ENCODE peak calls at places on chromosomes 6 and 20, in five cellular contexts. H is GM12865, W is upper lobe of right lung, M is IMR-90, O is choroid plexus epithelial cell. T is an unnamed sample.

GRCh38 chr20:5784735-5785134 is 34.5 kb downstream of the SHLD1 start:
- DNase-seq in H (no peak), W (peak; percentile 72), M (no peak), O (no peak), T (no peak)

GRCh38 chr20:46894579-46894958 is at the start of gene EYA2:
- DNase-seq in H (peak; percentile 60), W (no peak), M (peak; percentile 25), O (no peak), T (no peak)

GRCh38 chr6:41591859-41592502 is 45.8 kb downstream of the FOXP4 start:
- DNase-seq in H (peak; percentile 70), W (peak; percentile 78), M (peak; percentile 45), O (peak; percentile 70), T (peak; percentile 90)

GRCh38 chr6:10177703-10178102 is 237.2 kb downstream of the TFAP2A start:
- DNase-seq in H (no peak), W (no peak), M (no peak), O (no peak), T (no peak)

GRCh38 chr6:28142446-28142845 is 763 bp downstream of the ZKSCAN8 start:
- DNase-seq in H (no peak), W (no peak), M (peak; percentile 25), O (peak; percentile 17), T (no peak)

GRCh38 chr20:45704969-45705637 is at the start of gene WFDC10B:
- DNase-seq in H (no peak), W (no peak), M (no peak), O (no peak), T (no peak)

GRCh38 chr20:20362774-20363435 is 5.0 kb upstream of the INSM1 start:
- DNase-seq in H (no peak), W (no peak), M (no peak), O (no peak), T (no peak)

GRCh38 chr6:71124340-71124739 is 164.3 kb upstream of the OGFRL1 start:
- DNase-seq in H (no peak), W (no peak), M (no peak), O (peak; percentile 75), T (no peak)

GRCh38 chr6:98836025-98836961 is 1.9 kb downstream of the POU3F2 start:
- DNase-seq in H (no peak), W (no peak), M (no peak), O (no peak), T (no peak)

GRCh38 chr6:113414511-113414910 is 442.6 kb upstream of the MARCKS start:
- DNase-seq in H (peak; percentile 6), W (no peak), M (peak; percentile 81), O (peak; percentile 78), T (no peak)

GRCh38 chr6:44668391-44668930 is 281.0 kb downstream of the CDC5L start:
- DNase-seq in H (no peak), W (no peak), M (no peak), O (no peak), T (peak; percentile 72)

GRCh38 chr6:100464910-100465700 is at the start of gene SIM1:
- DNase-seq in H (peak; percentile 69), W (no peak), M (peak; percentile 59), O (peak; percentile 65), T (peak; percentile 93)

GRCh38 chr20:381581-382290 is 1.2 kb downstream of the TRIB3 start:
- DNase-seq in H (peak; percentile 94), W (peak; percentile 90), M (peak; percentile 66), O (peak; percentile 77), T (peak; percentile 89)

GRCh38 chr6:52454556-52454955 is 34.4 kb downstream of the EFHC1 start:
- DNase-seq in H (no peak), W (no peak), M (peak; percentile 56), O (peak; percentile 52), T (no peak)

GRCh38 chr20:56630086-56630493 is 984 bp downstream of the TFAP2C start:
- DNase-seq in H (no peak), W (peak; percentile 90), M (no peak), O (peak; percentile 83), T (peak; percentile 94)

GRCh38 chr20:56631318-56631989 is 2.3 kb downstream of the TFAP2C start:
- DNase-seq in H (no peak), W (no peak), M (no peak), O (no peak), T (no peak)

GRCh38 chr20:56630506-56631317 is 1.6 kb downstream of the TFAP2C start:
- DNase-seq in H (no peak), W (no peak), M (no peak), O (peak; percentile 20), T (peak; percentile 87)

GRCh38 chr20:56634307-56634706 is 5.2 kb downstream of the TFAP2C start:
- DNase-seq in H (no peak), W (no peak), M (no peak), O (peak; percentile 25), T (no peak)

DNA sequence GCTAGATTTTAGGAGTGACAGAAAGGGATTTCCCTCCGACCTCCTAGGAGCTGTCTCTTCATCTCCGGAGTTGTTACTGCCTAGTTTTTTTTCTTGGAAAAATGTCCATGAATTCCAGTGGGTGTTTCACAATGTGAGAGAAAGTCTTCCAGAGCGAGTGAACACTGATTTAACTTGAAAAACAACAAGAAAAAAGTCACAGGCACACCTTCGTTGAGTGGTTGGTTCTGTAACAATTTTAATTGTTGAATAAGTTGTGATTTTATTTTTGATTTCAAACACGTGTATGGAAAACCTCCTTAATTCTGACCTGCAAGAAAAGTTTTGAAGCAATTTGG is 2.9 kb downstream of the TFAP2C start:
- DNase-seq in H (no peak), W (no peak), M (no peak), O (no peak), T (no peak)
- TF ChIP-seq CTCF in H (no peak), W (no peak), M (no peak), O (no peak), T (no peak)

GRCh38 chr6:24497254-24497989 is 2.7 kb downstream of the ALDH5A1 start:
- DNase-seq in H (no peak), W (no peak), M (no peak), O (no peak), T (peak; percentile 25)

GRCh38 chr6:24495516-24495847 is 713 bp downstream of the ALDH5A1 start:
- DNase-seq in H (peak; percentile 74), W (peak; percentile 88), M (peak; percentile 14), O (peak; percentile 72), T (no peak)

GRCh38 chr6:24493945-24494725 is 634 bp upstream of the ALDH5A1 start:
- DNase-seq in H (no peak), W (no peak), M (no peak), O (no peak), T (no peak)

GRCh38 chr6:24492475-24492874 is 2.3 kb upstream of the ALDH5A1 start:
- DNase-seq in H (peak; percentile 62), W (no peak), M (peak; percentile 7), O (peak; percentile 45), T (no peak)

GRCh38 chr6:24494726-24495515 is at the start of gene ALDH5A1:
- DNase-seq in H (peak; percentile 85), W (peak; percentile 90), M (peak; percentile 38), O (peak; percentile 55), T (peak; percentile 88)
- TF ChIP-seq CTCF in H (peak; percentile 34), W (peak; percentile 25), M (peak; percentile 8), O (peak; percentile 46), T (peak; percentile 26)

GRCh38 chr6:88238065-88238464 is 71.9 kb upstream of the CNR1 start:
- DNase-seq in H (peak; percentile 75), W (no peak), M (no peak), O (peak; percentile 75), T (no peak)
- TF ChIP-seq CTCF in H (peak; percentile 74), W (peak; percentile 44), M (no peak), O (peak; percentile 76), T (no peak)

GRCh38 chr20:61797200-61797599 is 268.5 kb downstream of the TAF4 start:
- DNase-seq in H (no peak), W (no peak), M (no peak), O (peak; percentile 24), T (no peak)
- TF ChIP-seq CTCF in H (no peak), W (no peak), M (no peak), O (no peak), T (no peak)

GRCh38 chr6:145704153-145704781 is 31.1 kb downstream of the EPM2A start:
- DNase-seq in H (no peak), W (no peak), M (peak; percentile 38), O (peak; percentile 44), T (no peak)

GRCh38 chr6:145711372-145711771 is 23.9 kb downstream of the EPM2A start:
- DNase-seq in H (no peak), W (no peak), M (no peak), O (no peak), T (no peak)

GRCh38 chr6:145705561-145705960 is 29.8 kb downstream of the EPM2A start:
- DNase-seq in H (no peak), W (no peak), M (peak; percentile 78), O (peak; percentile 79), T (no peak)

DNA sequence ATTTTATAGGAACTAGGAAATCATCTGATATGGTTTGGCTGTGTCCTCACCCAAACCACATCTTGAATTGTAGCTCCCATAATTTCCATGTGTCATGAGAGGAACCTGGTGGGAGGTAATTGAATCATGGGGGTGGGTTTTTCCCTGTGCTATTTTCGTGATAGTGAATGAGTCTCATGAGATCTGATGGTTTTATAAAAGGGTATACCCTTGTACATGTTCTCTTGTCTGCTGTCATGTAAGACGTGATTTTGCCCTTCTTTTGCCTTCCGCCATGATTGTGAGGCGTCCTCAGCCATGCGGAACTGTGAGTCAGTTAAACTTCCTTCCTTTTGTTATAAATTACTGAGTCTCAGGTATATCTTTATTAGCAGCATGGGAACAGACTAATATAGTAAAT is 27.9 kb downstream of the EPM2A start:
- DNase-seq in H (no peak), W (no peak), M (no peak), O (no peak), T (no peak)
- TF ChIP-seq CTCF in H (no peak), W (no peak), M (no peak), O (no peak), T (no peak)

GRCh38 chr6:43037197-43037596 is 15.8 kb downstream of the RRP36 start:
- DNase-seq in H (no peak), W (no peak), M (no peak), O (no peak), T (no peak)
- TF ChIP-seq CTCF in H (no peak), W (no peak), M (no peak), O (peak; percentile 7), T (no peak)

GRCh38 chr6:88709819-88710246 is 253.6 kb downstream of the RNGTT start:
- DNase-seq in H (no peak), W (no peak), M (no peak), O (no peak), T (no peak)
- TF ChIP-seq CTCF in H (no peak), W (no peak), M (no peak), O (no peak), T (no peak)

DNA sequence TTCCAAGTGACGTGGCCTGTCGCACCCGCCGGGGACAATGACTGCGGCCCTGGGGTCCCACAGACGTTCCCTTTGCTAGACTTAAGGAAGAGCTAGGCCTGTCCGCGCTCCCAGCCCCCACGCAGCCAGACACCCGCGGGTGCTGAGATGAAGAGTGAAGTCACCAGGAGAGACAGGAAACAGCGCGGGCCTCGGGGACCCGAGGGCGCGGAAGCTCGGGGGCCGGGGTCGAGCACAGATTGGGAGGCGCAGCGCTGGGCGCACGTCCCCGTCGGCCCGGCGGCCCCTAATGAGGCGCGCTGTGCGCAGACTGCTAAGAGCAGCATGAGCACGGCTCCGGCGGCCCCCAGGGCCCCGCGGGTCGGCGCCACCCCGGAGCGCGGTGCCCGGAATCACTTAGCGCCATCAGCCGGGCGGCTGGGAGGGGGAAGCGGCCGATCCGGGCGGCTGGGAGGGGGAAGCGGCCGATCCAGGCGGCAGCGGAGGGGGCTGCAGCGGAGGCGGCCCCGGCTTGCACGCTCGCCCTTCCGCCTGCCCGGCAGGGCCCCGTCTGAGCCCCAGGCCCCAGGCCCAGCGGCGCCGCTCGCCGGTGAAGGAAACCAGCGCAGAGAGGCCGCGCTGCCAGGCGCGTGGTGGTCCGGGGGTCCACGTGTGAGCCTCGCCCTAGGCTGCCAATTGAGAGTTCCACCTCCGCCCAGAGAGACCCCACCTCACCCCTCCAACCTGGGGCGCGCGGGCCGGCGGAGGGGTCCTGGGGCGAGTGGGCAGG is 8.3 kb upstream of the AVP start:
- DNase-seq in H (no peak), W (no peak), M (no peak), O (no peak), T (no peak)
- TF ChIP-seq CTCF in H (no peak), W (no peak), M (no peak), O (no peak), T (no peak)

T was measured in osteocyte.